ENCODE peak calls at places on chromosomes 6 and 20, in six cellular contexts. One of them, this sample, is unnamed. For H3K9me3, the result is how much of the 10 kb centered on the place peaks cover.

GRCh38 chr20:48056218-48056617 is 270.9 kb upstream of the SULF2 start:
- DNase-seq in heart right ventricle: no peak
- DNase-seq in left ventricle myocardium inferior: no peak
- DNase-seq in CD8-positive, alpha-beta T cell: no peak
- DNase-seq in IMR-90: no peak
- DNase-seq in A549: no peak
- DNase-seq in this sample: no peak

GRCh38 chr6:51926125-51926524 is 161.3 kb downstream of the PKHD1 start:
- DNase-seq in heart right ventricle: no peak
- DNase-seq in left ventricle myocardium inferior: no peak
- DNase-seq in CD8-positive, alpha-beta T cell: no peak
- DNase-seq in IMR-90: no peak
- DNase-seq in A549: no peak
- DNase-seq in this sample: no peak

GRCh38 chr6:154566866-154567265 is 56.4 kb upstream of the CNKSR3 start:
- DNase-seq in heart right ventricle: no peak
- DNase-seq in left ventricle myocardium inferior: no peak
- DNase-seq in CD8-positive, alpha-beta T cell: no peak
- DNase-seq in IMR-90: no peak
- DNase-seq in A549: no peak
- DNase-seq in this sample: no peak

GRCh38 chr20:37282558-37282957 is 6.9 kb upstream of the MANBAL start:
- DNase-seq in heart right ventricle: no peak
- DNase-seq in left ventricle myocardium inferior: no peak
- DNase-seq in CD8-positive, alpha-beta T cell: no peak
- DNase-seq in IMR-90: peak
- DNase-seq in A549: no peak
- DNase-seq in this sample: no peak

GRCh38 chr6:34393968-34394305 is 1.5 kb upstream of the NUDT3 start:
- DNase-seq in heart right ventricle: no peak
- DNase-seq in left ventricle myocardium inferior: no peak
- DNase-seq in CD8-positive, alpha-beta T cell: no peak
- DNase-seq in IMR-90: no peak
- DNase-seq in A549: no peak
- DNase-seq in this sample: no peak

GRCh38 chr6:20699402-20699801 is 165.1 kb downstream of the CDKAL1 start:
- DNase-seq in heart right ventricle: no peak
- DNase-seq in left ventricle myocardium inferior: no peak
- DNase-seq in CD8-positive, alpha-beta T cell: no peak
- DNase-seq in IMR-90: no peak
- DNase-seq in A549: no peak
- DNase-seq in this sample: no peak

GRCh38 chr6:45795678-45796077 is 220.0 kb downstream of the CLIC5 start:
- DNase-seq in heart right ventricle: no peak
- DNase-seq in left ventricle myocardium inferior: no peak
- DNase-seq in CD8-positive, alpha-beta T cell: no peak
- DNase-seq in IMR-90: peak
- DNase-seq in A549: no peak
- DNase-seq in this sample: no peak

GRCh38 chr20:53253668-53254067 is 281.5 kb downstream of the TSHZ2 start:
- DNase-seq in heart right ventricle: no peak
- DNase-seq in left ventricle myocardium inferior: no peak
- DNase-seq in CD8-positive, alpha-beta T cell: no peak
- DNase-seq in IMR-90: no peak
- DNase-seq in A549: no peak
- DNase-seq in this sample: no peak

GRCh38 chr6:40852667-40853383 is 186.2 kb downstream of the UNC5CL start:
- DNase-seq in heart right ventricle: no peak
- DNase-seq in left ventricle myocardium inferior: no peak
- DNase-seq in CD8-positive, alpha-beta T cell: no peak
- DNase-seq in IMR-90: no peak
- DNase-seq in A549: peak
- DNase-seq in this sample: no peak

GRCh38 chr6:17730078-17730704 is 23.5 kb upstream of the NUP153 start:
- DNase-seq in heart right ventricle: no peak
- DNase-seq in left ventricle myocardium inferior: no peak
- DNase-seq in CD8-positive, alpha-beta T cell: no peak
- DNase-seq in IMR-90: no peak
- DNase-seq in A549: no peak
- DNase-seq in this sample: no peak

GRCh38 chr6:5766260-5766659 is 240.5 kb downstream of the NRN1 start:
- DNase-seq in heart right ventricle: no peak
- DNase-seq in left ventricle myocardium inferior: no peak
- DNase-seq in CD8-positive, alpha-beta T cell: no peak
- DNase-seq in IMR-90: no peak
- DNase-seq in A549: no peak
- DNase-seq in this sample: no peak

GRCh38 chr6:139376604-139377218 is 2.3 kb upstream of the CITED2 start:
- DNase-seq in heart right ventricle: peak
- DNase-seq in left ventricle myocardium inferior: no peak
- DNase-seq in CD8-positive, alpha-beta T cell: no peak
- DNase-seq in IMR-90: peak
- DNase-seq in A549: peak
- DNase-seq in this sample: no peak

GRCh38 chr6:15444881-15445280 is 199.0 kb downstream of the JARID2 start:
- DNase-seq in heart right ventricle: no peak
- DNase-seq in left ventricle myocardium inferior: no peak
- DNase-seq in CD8-positive, alpha-beta T cell: no peak
- DNase-seq in IMR-90: no peak
- DNase-seq in A549: no peak
- DNase-seq in this sample: no peak

GRCh38 chr20:19812696-19813095 is 54.6 kb downstream of the RIN2 start:
- DNase-seq in heart right ventricle: no peak
- DNase-seq in left ventricle myocardium inferior: no peak
- DNase-seq in CD8-positive, alpha-beta T cell: no peak
- DNase-seq in IMR-90: no peak
- DNase-seq in A549: no peak
- DNase-seq in this sample: no peak

GRCh38 chr20:39464238-39464637 is 502.1 kb downstream of the DHX35 start:
- DNase-seq in heart right ventricle: no peak
- DNase-seq in left ventricle myocardium inferior: no peak
- DNase-seq in CD8-positive, alpha-beta T cell: no peak
- DNase-seq in IMR-90: no peak
- DNase-seq in A549: no peak
- DNase-seq in this sample: no peak

GRCh38 chr6:155194399-155194798 is 69.4 kb upstream of the CLDN20 start:
- DNase-seq in heart right ventricle: no peak
- DNase-seq in left ventricle myocardium inferior: no peak
- DNase-seq in CD8-positive, alpha-beta T cell: no peak
- DNase-seq in IMR-90: no peak
- DNase-seq in A549: no peak
- DNase-seq in this sample: no peak

GRCh38 chr6:95803889-95804288 is 211.9 kb upstream of the FUT9 start:
- DNase-seq in heart right ventricle: no peak
- DNase-seq in left ventricle myocardium inferior: no peak
- DNase-seq in CD8-positive, alpha-beta T cell: no peak
- DNase-seq in IMR-90: no peak
- DNase-seq in A549: no peak
- DNase-seq in this sample: no peak

GRCh38 chr6:19501737-19502245 is 335.4 kb upstream of the ID4 start:
- DNase-seq in heart right ventricle: no peak
- DNase-seq in left ventricle myocardium inferior: no peak
- DNase-seq in CD8-positive, alpha-beta T cell: no peak
- DNase-seq in IMR-90: no peak
- DNase-seq in A549: no peak
- DNase-seq in this sample: no peak

GRCh38 chr20:43438578-43439316 is 18.9 kb upstream of the SRSF6 start:
- DNase-seq in heart right ventricle: no peak
- DNase-seq in left ventricle myocardium inferior: no peak
- DNase-seq in CD8-positive, alpha-beta T cell: no peak
- DNase-seq in IMR-90: no peak
- DNase-seq in A549: no peak
- DNase-seq in this sample: no peak
- H3K4me3 ChIP-seq in heart right ventricle: no peak
- H3K4me3 ChIP-seq in left ventricle myocardium inferior: no peak
- H3K4me3 ChIP-seq in CD8-positive, alpha-beta T cell: no peak
- H3K4me3 ChIP-seq in IMR-90: no peak
- H3K4me3 ChIP-seq in A549: no peak
- H3K4me3 ChIP-seq in this sample: no peak

GRCh38 chr20:22403860-22404608 is 180.3 kb downstream of the FOXA2 start:
- DNase-seq in heart right ventricle: no peak
- DNase-seq in left ventricle myocardium inferior: no peak
- DNase-seq in CD8-positive, alpha-beta T cell: no peak
- DNase-seq in IMR-90: no peak
- DNase-seq in A549: no peak
- DNase-seq in this sample: no peak
- H3K27ac ChIP-seq in heart right ventricle: no peak
- H3K27ac ChIP-seq in left ventricle myocardium inferior: no peak
- H3K27ac ChIP-seq in CD8-positive, alpha-beta T cell: no peak
- H3K27ac ChIP-seq in IMR-90: no peak
- H3K27ac ChIP-seq in A549: peak
- H3K27ac ChIP-seq in this sample: peak

DNA sequence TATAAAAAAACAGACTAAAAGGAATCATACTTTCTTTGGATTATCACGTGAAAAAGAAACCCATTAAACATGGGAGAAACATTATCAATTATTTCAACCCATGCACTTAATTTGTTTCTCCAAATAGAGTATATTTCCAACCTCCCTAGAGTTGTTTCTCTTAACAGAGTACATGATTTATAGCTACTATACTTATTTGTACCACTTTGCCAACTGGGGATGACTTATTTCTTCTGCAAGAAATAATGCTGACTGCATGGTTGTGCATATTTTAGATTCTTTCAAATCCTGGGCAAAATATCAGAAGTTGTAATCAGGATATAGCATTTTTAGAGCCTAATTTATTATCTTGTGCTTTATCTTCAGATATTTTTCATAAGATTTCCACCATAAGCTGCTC is 629.1 kb upstream of the EYS start:
- DNase-seq in heart right ventricle: no peak
- DNase-seq in left ventricle myocardium inferior: no peak
- DNase-seq in CD8-positive, alpha-beta T cell: no peak
- DNase-seq in IMR-90: no peak
- DNase-seq in A549: no peak
- DNase-seq in this sample: no peak
- H3K9me3 ChIP-seq in heart right ventricle: under half
- H3K9me3 ChIP-seq in left ventricle myocardium inferior: under half
- H3K9me3 ChIP-seq in CD8-positive, alpha-beta T cell: under half
- H3K9me3 ChIP-seq in IMR-90: under half
- H3K9me3 ChIP-seq in A549: under half
- H3K9me3 ChIP-seq in this sample: under half

GRCh38 chr20:63150391-63150898 is 65.5 kb downstream of the YTHDF1 start:
- DNase-seq in heart right ventricle: no peak
- DNase-seq in left ventricle myocardium inferior: no peak
- DNase-seq in CD8-positive, alpha-beta T cell: no peak
- DNase-seq in IMR-90: no peak
- DNase-seq in A549: no peak
- DNase-seq in this sample: no peak
- H3K4me3 ChIP-seq in heart right ventricle: no peak
- H3K4me3 ChIP-seq in left ventricle myocardium inferior: no peak
- H3K4me3 ChIP-seq in CD8-positive, alpha-beta T cell: no peak
- H3K4me3 ChIP-seq in IMR-90: no peak
- H3K4me3 ChIP-seq in A549: no peak
- H3K4me3 ChIP-seq in this sample: no peak

GRCh38 chr6:10446548-10446947 is 31.7 kb upstream of the TFAP2A start:
- DNase-seq in heart right ventricle: no peak
- DNase-seq in left ventricle myocardium inferior: no peak
- DNase-seq in CD8-positive, alpha-beta T cell: no peak
- DNase-seq in IMR-90: no peak
- DNase-seq in A549: no peak
- DNase-seq in this sample: no peak

GRCh38 chr6:10451828-10452509 is 37.1 kb upstream of the TFAP2A start:
- DNase-seq in heart right ventricle: no peak
- DNase-seq in left ventricle myocardium inferior: no peak
- DNase-seq in CD8-positive, alpha-beta T cell: no peak
- DNase-seq in IMR-90: peak
- DNase-seq in A549: peak
- DNase-seq in this sample: peak

GRCh38 chr6:10453596-10453995 is 38.7 kb upstream of the TFAP2A start:
- DNase-seq in heart right ventricle: no peak
- DNase-seq in left ventricle myocardium inferior: no peak
- DNase-seq in CD8-positive, alpha-beta T cell: no peak
- DNase-seq in IMR-90: no peak
- DNase-seq in A549: no peak
- DNase-seq in this sample: no peak

GRCh38 chr6:10451394-10451793 is 36.5 kb upstream of the TFAP2A start:
- DNase-seq in heart right ventricle: no peak
- DNase-seq in left ventricle myocardium inferior: no peak
- DNase-seq in CD8-positive, alpha-beta T cell: no peak
- DNase-seq in IMR-90: no peak
- DNase-seq in A549: no peak
- DNase-seq in this sample: no peak

DNA sequence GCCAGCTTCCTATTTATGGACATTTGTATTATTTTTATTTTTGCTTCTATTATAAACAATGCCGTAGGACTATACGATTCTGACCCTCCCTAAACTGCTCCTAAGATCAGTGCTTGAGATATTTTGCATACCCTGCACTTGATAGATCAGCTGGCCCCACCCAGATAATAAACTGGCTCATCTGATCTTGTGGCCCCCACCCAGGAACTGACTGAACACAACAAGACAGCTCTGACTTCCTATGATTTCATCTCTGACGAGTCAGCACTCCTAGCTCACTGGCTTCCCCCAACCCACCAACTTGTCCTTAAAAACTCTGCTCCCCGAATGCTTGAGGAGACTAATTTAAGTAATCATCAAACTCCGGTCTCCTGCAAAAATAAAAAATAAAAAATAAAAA is 34.9 kb upstream of the TFAP2A start:
- DNase-seq in heart right ventricle: no peak
- DNase-seq in left ventricle myocardium inferior: no peak
- DNase-seq in CD8-positive, alpha-beta T cell: no peak
- DNase-seq in IMR-90: no peak
- DNase-seq in A549: no peak
- DNase-seq in this sample: no peak
- H3K27ac ChIP-seq in heart right ventricle: no peak
- H3K27ac ChIP-seq in left ventricle myocardium inferior: no peak
- H3K27ac ChIP-seq in CD8-positive, alpha-beta T cell: no peak
- H3K27ac ChIP-seq in IMR-90: no peak
- H3K27ac ChIP-seq in A549: peak
- H3K27ac ChIP-seq in this sample: no peak

GRCh38 chr20:60804918-60805631 is 447.0 kb upstream of the CDH4 start:
- DNase-seq in heart right ventricle: no peak
- DNase-seq in left ventricle myocardium inferior: no peak
- DNase-seq in CD8-positive, alpha-beta T cell: no peak
- DNase-seq in IMR-90: no peak
- DNase-seq in A549: no peak
- DNase-seq in this sample: no peak

GRCh38 chr20:60810561-60810960 is 441.5 kb upstream of the CDH4 start:
- DNase-seq in heart right ventricle: no peak
- DNase-seq in left ventricle myocardium inferior: no peak
- DNase-seq in CD8-positive, alpha-beta T cell: no peak
- DNase-seq in IMR-90: no peak
- DNase-seq in A549: no peak
- DNase-seq in this sample: no peak

GRCh38 chr20:60808701-60809100 is 443.4 kb upstream of the CDH4 start:
- DNase-seq in heart right ventricle: no peak
- DNase-seq in left ventricle myocardium inferior: no peak
- DNase-seq in CD8-positive, alpha-beta T cell: no peak
- DNase-seq in IMR-90: no peak
- DNase-seq in A549: no peak
- DNase-seq in this sample: no peak

GRCh38 chr20:60806824-60807223 is 445.2 kb upstream of the CDH4 start:
- DNase-seq in heart right ventricle: no peak
- DNase-seq in left ventricle myocardium inferior: no peak
- DNase-seq in CD8-positive, alpha-beta T cell: no peak
- DNase-seq in IMR-90: no peak
- DNase-seq in A549: no peak
- DNase-seq in this sample: no peak

GRCh38 chr20:60808003-60808402 is 444.1 kb upstream of the CDH4 start:
- DNase-seq in heart right ventricle: no peak
- DNase-seq in left ventricle myocardium inferior: no peak
- DNase-seq in CD8-positive, alpha-beta T cell: no peak
- DNase-seq in IMR-90: no peak
- DNase-seq in A549: no peak
- DNase-seq in this sample: no peak
- H3K9me3 ChIP-seq in heart right ventricle: under half
- H3K9me3 ChIP-seq in left ventricle myocardium inferior: under half
- H3K9me3 ChIP-seq in CD8-positive, alpha-beta T cell: under half
- H3K9me3 ChIP-seq in IMR-90: under half
- H3K9me3 ChIP-seq in A549: under half
- H3K9me3 ChIP-seq in this sample: under half